ENCODE peak calls at places on chromosomes 7 and 10, in four cellular contexts. One of them, this sample, is unnamed.

GRCh38 chr10:523925-524324 is 165.5 kb downstream of the DIP2C start:
- DNase-seq in gastrocnemius medialis: no peak
- DNase-seq in HL-60: no peak
- DNase-seq in fibroblast of the aortic adventitia: no peak
- DNase-seq in this sample: no peak

GRCh38 chr10:91163709-91164474 is 56.6 kb upstream of the PCGF5 start:
- DNase-seq in fibroblast of the aortic adventitia: peak; percentile 72
- DNase-seq in HL-60: peak; percentile 2
- DNase-seq in gastrocnemius medialis: peak; percentile 47
- DNase-seq in this sample: peak; percentile 27

GRCh38 chr7:73858807-73859206 is 2.2 kb upstream of the TMEM270 start:
- DNase-seq in HL-60: no peak
- DNase-seq in gastrocnemius medialis: no peak
- DNase-seq in fibroblast of the aortic adventitia: no peak
- DNase-seq in this sample: no peak

GRCh38 chr10:110335314-110336064 is 30.8 kb upstream of the SMNDC1 start:
- DNase-seq in HL-60: peak; percentile 58
- DNase-seq in fibroblast of the aortic adventitia: no peak
- DNase-seq in gastrocnemius medialis: no peak
- DNase-seq in this sample: no peak

GRCh38 chr7:46784746-46785145 is 797.2 kb downstream of the TNS3 start:
- DNase-seq in gastrocnemius medialis: no peak
- DNase-seq in fibroblast of the aortic adventitia: peak; percentile 58
- DNase-seq in HL-60: no peak
- DNase-seq in this sample: peak; percentile 92

GRCh38 chr7:107078517-107078966 is 34.0 kb downstream of the PRKAR2B start:
- DNase-seq in fibroblast of the aortic adventitia: peak; percentile 11
- DNase-seq in gastrocnemius medialis: no peak
- DNase-seq in HL-60: no peak
- DNase-seq in this sample: peak; percentile 51

GRCh38 chr10:91339729-91340128 is 70.4 kb upstream of the HECTD2 start:
- DNase-seq in gastrocnemius medialis: no peak
- DNase-seq in HL-60: no peak
- DNase-seq in fibroblast of the aortic adventitia: no peak
- DNase-seq in this sample: no peak

GRCh38 chr10:70162892-70163201 is 7.5 kb downstream of the SAR1A start:
- DNase-seq in HL-60: peak; percentile 35
- DNase-seq in gastrocnemius medialis: no peak
- DNase-seq in fibroblast of the aortic adventitia: peak; percentile 24
- DNase-seq in this sample: no peak

GRCh38 chr7:91843831-91844230 is 36.7 kb downstream of the MTERF1 start:
- DNase-seq in fibroblast of the aortic adventitia: no peak
- DNase-seq in HL-60: no peak
- DNase-seq in gastrocnemius medialis: no peak
- DNase-seq in this sample: no peak

GRCh38 chr7:104252409-104253134 is 44.8 kb upstream of the ORC5 start:
- DNase-seq in fibroblast of the aortic adventitia: no peak
- DNase-seq in HL-60: no peak
- DNase-seq in gastrocnemius medialis: no peak
- DNase-seq in this sample: no peak

GRCh38 chr10:114026189-114027040 is 17.3 kb upstream of the ADRB1 start:
- DNase-seq in fibroblast of the aortic adventitia: peak; percentile 47
- DNase-seq in gastrocnemius medialis: no peak
- DNase-seq in HL-60: no peak
- DNase-seq in this sample: peak; percentile 67

GRCh38 chr7:7977774-7978173 is 9.2 kb downstream of the GLCCI1 start:
- DNase-seq in fibroblast of the aortic adventitia: peak; percentile 58
- DNase-seq in HL-60: peak; percentile 30
- DNase-seq in gastrocnemius medialis: no peak
- DNase-seq in this sample: no peak

GRCh38 chr10:99345350-99345749 is 16.2 kb downstream of the CNNM1 start:
- DNase-seq in gastrocnemius medialis: no peak
- DNase-seq in HL-60: no peak
- DNase-seq in fibroblast of the aortic adventitia: peak; percentile 20
- DNase-seq in this sample: no peak

GRCh38 chr10:23376175-23376787 is 31.7 kb upstream of the C10orf67 start:
- DNase-seq in gastrocnemius medialis: no peak
- DNase-seq in fibroblast of the aortic adventitia: no peak
- DNase-seq in HL-60: no peak
- DNase-seq in this sample: no peak

DNA sequence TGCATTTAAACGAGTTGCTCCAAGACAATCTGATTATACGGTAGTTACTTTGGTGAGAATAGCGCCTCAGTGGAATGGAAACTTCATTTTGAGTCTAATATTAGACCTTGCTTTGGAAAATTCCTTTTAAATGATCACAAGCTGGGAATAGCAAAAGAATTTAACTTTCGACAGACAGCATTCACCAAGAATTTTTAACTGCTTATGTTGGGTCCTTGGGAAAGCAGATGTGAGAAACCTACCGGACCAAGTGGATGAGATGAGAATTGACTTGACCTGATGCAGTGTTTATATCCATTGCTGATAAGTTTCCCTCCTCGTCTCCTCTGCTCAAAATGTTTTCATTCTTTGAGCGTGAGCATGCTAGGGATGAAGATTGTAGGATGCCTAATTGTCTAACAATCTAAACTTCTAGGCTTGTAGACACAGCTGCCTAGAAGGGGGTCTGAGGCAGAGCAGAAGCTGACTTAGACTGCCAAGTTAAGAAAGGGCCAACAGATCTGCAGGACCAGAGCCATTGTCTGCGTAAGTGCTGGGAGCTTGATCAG is 126.9 kb downstream of the CNNM2 start:
- DNase-seq in fibroblast of the aortic adventitia: peak; percentile 82
- DNase-seq in HL-60: no peak
- DNase-seq in gastrocnemius medialis: no peak
- DNase-seq in this sample: no peak
- TF ChIP-seq CTCF in fibroblast of the aortic adventitia: no peak
- TF ChIP-seq CTCF in HL-60: no peak
- TF ChIP-seq CTCF in gastrocnemius medialis: no peak
- TF ChIP-seq CTCF in this sample: no peak

GRCh38 chr7:144487906-144488305 is 84.4 kb upstream of the NOBOX start:
- DNase-seq in fibroblast of the aortic adventitia: no peak
- DNase-seq in HL-60: no peak
- DNase-seq in gastrocnemius medialis: no peak
- DNase-seq in this sample: no peak
- H3K4me3 ChIP-seq in fibroblast of the aortic adventitia: no peak overlapping the region
- H3K4me3 ChIP-seq in HL-60: no peak overlapping the region
- H3K4me3 ChIP-seq in gastrocnemius medialis: no peak overlapping the region
- H3K4me3 ChIP-seq in this sample: no peak overlapping the region

GRCh38 chr7:21261627-21262564 is 166.0 kb upstream of the SP4 start:
- DNase-seq in gastrocnemius medialis: no peak
- DNase-seq in fibroblast of the aortic adventitia: peak; percentile 15
- DNase-seq in HL-60: peak; percentile 21
- DNase-seq in this sample: no peak
- TF ChIP-seq CTCF in gastrocnemius medialis: peak; percentile 28
- TF ChIP-seq CTCF in fibroblast of the aortic adventitia: peak; percentile 58
- TF ChIP-seq CTCF in HL-60: peak; percentile 30
- TF ChIP-seq CTCF in this sample: peak; percentile 89

GRCh38 chr7:29193316-29194205 is 1.0 kb upstream of the CHN2 start:
- DNase-seq in gastrocnemius medialis: no peak
- DNase-seq in fibroblast of the aortic adventitia: no peak
- DNase-seq in HL-60: no peak
- DNase-seq in this sample: no peak
- H3K4me3 ChIP-seq in gastrocnemius medialis: peak overlapping the region; percentile 72
- H3K4me3 ChIP-seq in fibroblast of the aortic adventitia: no peak overlapping the region
- H3K4me3 ChIP-seq in HL-60: no peak overlapping the region
- H3K4me3 ChIP-seq in this sample: peak overlapping the region; percentile 27

GRCh38 chr7:83936056-83936703 is 258.4 kb downstream of the SEMA3A start:
- DNase-seq in HL-60: peak; percentile 74
- DNase-seq in fibroblast of the aortic adventitia: peak; percentile 88
- DNase-seq in gastrocnemius medialis: no peak
- DNase-seq in this sample: peak; percentile 22

GRCh38 chr7:83930262-83930661 is 264.3 kb downstream of the SEMA3A start:
- DNase-seq in gastrocnemius medialis: no peak
- DNase-seq in fibroblast of the aortic adventitia: no peak
- DNase-seq in HL-60: peak; percentile 47
- DNase-seq in this sample: no peak

GRCh38 chr7:83937930-83938329 is 256.7 kb downstream of the SEMA3A start:
- DNase-seq in fibroblast of the aortic adventitia: no peak
- DNase-seq in HL-60: no peak
- DNase-seq in gastrocnemius medialis: no peak
- DNase-seq in this sample: no peak

GRCh38 chr7:83931968-83932367 is 262.6 kb downstream of the SEMA3A start:
- DNase-seq in fibroblast of the aortic adventitia: no peak
- DNase-seq in HL-60: no peak
- DNase-seq in gastrocnemius medialis: no peak
- DNase-seq in this sample: no peak

DNA sequence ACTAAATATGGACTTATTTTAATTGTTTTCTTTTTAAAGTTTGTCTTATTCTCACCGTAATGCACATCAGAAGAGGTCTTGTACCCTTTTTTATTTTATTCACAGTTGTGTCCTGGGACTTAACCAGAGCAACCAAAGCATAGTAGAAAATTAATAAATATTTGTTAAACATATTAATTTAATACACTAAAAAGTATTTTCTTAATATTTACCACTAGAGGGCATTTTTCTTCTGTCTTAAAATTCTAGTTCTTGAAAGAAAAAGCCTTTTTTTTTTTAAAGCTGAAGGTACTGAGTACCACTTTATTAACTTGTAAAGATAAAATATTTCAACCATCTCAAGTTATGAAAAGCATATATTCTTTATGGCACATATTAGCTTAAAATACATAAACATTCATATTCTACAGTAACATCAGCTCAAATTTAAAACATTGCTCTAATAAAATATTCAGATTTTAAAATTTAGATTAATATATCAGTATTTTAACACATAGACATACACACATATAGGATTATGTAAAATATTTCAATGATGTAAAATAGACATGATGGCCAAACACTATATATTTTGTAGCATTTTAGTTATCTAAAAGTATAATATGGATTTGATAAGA is 260.4 kb downstream of the SEMA3A start:
- DNase-seq in HL-60: no peak
- DNase-seq in gastrocnemius medialis: no peak
- DNase-seq in fibroblast of the aortic adventitia: peak; percentile 25
- DNase-seq in this sample: no peak
- TF ChIP-seq CTCF in HL-60: no peak
- TF ChIP-seq CTCF in gastrocnemius medialis: no peak
- TF ChIP-seq CTCF in fibroblast of the aortic adventitia: peak; percentile 36
- TF ChIP-seq CTCF in this sample: peak; percentile 32